ENCODE peak calls at places on chromosome 9, in six cellular contexts. D is NCI-H1436 treated with DMSO at 0.1 percent for 48 hours; R is kidney; Y is chondrocyte; E is stimulated activated effector memory CD8-positive, alpha-beta T cell treated with anti-CD3 and anti-CD28 coated beads, Interleukin-12 subunit alpha, Interleukin-12 subunit beta, amount 100 ng/mL, for 72 hours; Q is T-helper 22 cell. O is an unnamed sample.

GRCh38 chr9:105539452-105539851 is 18.5 kb upstream of the FKTN start:
- DNase-seq in D (no peak), R (no peak), Y (no peak), E (no peak), Q (no peak), O (no peak)

GRCh38 chr9:133592731-133593409 is 16.3 kb downstream of the FAM163B start:
- DNase-seq in D (no peak), R (peak), Y (no peak), E (no peak), Q (no peak), O (no peak)

GRCh38 chr9:131017067-131017466 is 8.1 kb downstream of the LAMC3 start:
- DNase-seq in D (no peak), R (no peak), Y (no peak), E (no peak), Q (no peak), O (no peak)

GRCh38 chr9:19371942-19372341 is 8.1 kb downstream of the RPS6 start:
- DNase-seq in D (no peak), R (no peak), Y (no peak), E (no peak), Q (no peak), O (no peak)

GRCh38 chr9:33133186-33133585 is 34.0 kb downstream of the B4GALT1 start:
- DNase-seq in D (no peak), R (no peak), Y (no peak), E (no peak), Q (no peak), O (no peak)

GRCh38 chr9:134375011-134375390 is 48.7 kb downstream of the RXRA start:
- DNase-seq in D (no peak), R (no peak), Y (no peak), E (no peak), Q (no peak), O (no peak)

GRCh38 chr9:70012569-70012968 is 31.1 kb upstream of the MAMDC2 start:
- DNase-seq in D (no peak), R (no peak), Y (no peak), E (no peak), Q (no peak), O (no peak)

GRCh38 chr9:31323726-31324444 is 1060.6 kb upstream of the ACO1 start:
- DNase-seq in D (no peak), R (no peak), Y (no peak), E (no peak), Q (no peak), O (no peak)

GRCh38 chr9:136533775-136534157 is 12.1 kb downstream of the NOTCH1 start:
- DNase-seq in D (no peak), R (peak), Y (no peak), E (peak), Q (peak), O (no peak)

GRCh38 chr9:136092353-136092650 is 2.8 kb downstream of the NACC2 start:
- DNase-seq in D (no peak), R (no peak), Y (no peak), E (no peak), Q (no peak), O (no peak)